ENCODE peak calls at places on chromosome 22, in eight cellular contexts. V is brain microvascular endothelial cell; T is stimulated activated CD4-positive, alpha-beta T cell treated with anti-CD3 and anti-CD28 coated beads, Interleukin-1b, Interleukin-23, amount 100 ng/mL, for 24 hours; G is NCI-H748 treated with DMSO at 0.1 percent for 48 hours; E is CD8-positive, alpha-beta T cell; H is SK-N-DZ; K is endothelial cell; I is HEK293T. B is an unnamed sample.

GRCh38 chr22:49568751-49569285 is 258.9 kb downstream of the BRD1 start:
- DNase-seq in V (no peak), T (no peak), G (no peak), E (no peak), H (no peak), K (no peak), I (no peak), B (no peak)

GRCh38 chr22:48876951-48877350 is 950.7 kb downstream of the BRD1 start:
- DNase-seq in V (no peak), T (no peak), G (no peak), E (no peak), H (no peak), K (no peak), I (no peak), B (no peak)

GRCh38 chr22:17919276-17920144 is 104.9 kb downstream of the MICAL3 start:
- DNase-seq in V (no peak), T (no peak), G (no peak), E (no peak), H (no peak), K (no peak), I (no peak), B (no peak)

GRCh38 chr22:41732096-41732772 is 32.9 kb downstream of the MEI1 start:
- DNase-seq in V (no peak), T (no peak), G (no peak), E (no peak), H (peak; percentile 58), K (no peak), I (no peak), B (no peak)

GRCh38 chr22:16717699-16718558 is 107.3 kb downstream of the XKR3 start:
- DNase-seq in V (no peak), T (no peak), G (no peak), E (no peak), H (no peak), K (no peak), I (peak; percentile 10), B (no peak)

GRCh38 chr22:26445577-26446275 is 16.7 kb downstream of the ASPHD2 start:
- DNase-seq in V (no peak), T (no peak), G (no peak), E (no peak), H (no peak), K (no peak), I (no peak), B (no peak)

GRCh38 chr22:43923631-43924548 is at the start of gene PNPLA3:
- DNase-seq in V (peak; percentile 88), T (peak; percentile 80), G (peak; percentile 80), E (peak; percentile 79), H (peak; percentile 89), K (peak; percentile 96), I (peak; percentile 96), B (peak; percentile 95)

GRCh38 chr22:47386812-47387510 is 624.5 kb downstream of the TBC1D22A start:
- DNase-seq in V (no peak), T (no peak), G (no peak), E (no peak), H (no peak), K (no peak), I (no peak), B (no peak)

GRCh38 chr22:37559901-37560681 is at the start of gene CDC42EP1:
- DNase-seq in V (no peak), T (no peak), G (no peak), E (no peak), H (no peak), K (peak; percentile 51), I (peak; percentile 77), B (peak; percentile 71)

GRCh38 chr22:20239951-20240773 is 28.0 kb downstream of the RTN4R start:
- DNase-seq in V (no peak), T (no peak), G (no peak), E (no peak), H (peak; percentile 75), K (peak; percentile 69), I (no peak), B (no peak)

GRCh38 chr22:36360871-36361383 is 26.8 kb downstream of the MYH9 start:
- DNase-seq in V (no peak), T (no peak), G (no peak), E (no peak), H (no peak), K (no peak), I (no peak), B (no peak)

GRCh38 chr22:46030241-46030880 is 53.4 kb upstream of the WNT7B start:
- DNase-seq in V (no peak), T (no peak), G (no peak), E (no peak), H (no peak), K (no peak), I (no peak), B (no peak)

GRCh38 chr22:46350111-46350510 is 14.6 kb downstream of the TRMU start:
- DNase-seq in V (no peak), T (no peak), G (no peak), E (no peak), H (no peak), K (no peak), I (no peak), B (no peak)

GRCh38 chr22:19991645-19992451 is 24.8 kb downstream of the ARVCF start:
- DNase-seq in V (no peak), T (no peak), G (no peak), E (no peak), H (no peak), K (no peak), I (no peak), B (no peak)

GRCh38 chr22:47408409-47408808 is 646.0 kb downstream of the TBC1D22A start:
- DNase-seq in V (no peak), T (no peak), G (no peak), E (no peak), H (no peak), K (no peak), I (no peak), B (no peak)

GRCh38 chr22:47107431-47107830 is 345.0 kb downstream of the TBC1D22A start:
- DNase-seq in V (peak; percentile 71), T (no peak), G (no peak), E (no peak), H (no peak), K (no peak), I (no peak), B (no peak)

GRCh38 chr22:24289781-24290181 is 19.1 kb downstream of the SPECC1L start:
- DNase-seq in V (no peak), T (no peak), G (no peak), E (no peak), H (peak; percentile 75), K (no peak), I (no peak), B (no peak)

GRCh38 chr22:48434868-48435250 is 1392.8 kb downstream of the BRD1 start:
- DNase-seq in V (no peak), T (no peak), G (no peak), E (no peak), H (no peak), K (no peak), I (no peak), B (no peak)

GRCh38 chr22:27752771-27753170 is 48.8 kb downstream of the MN1 start:
- DNase-seq in V (peak; percentile 11), T (no peak), G (no peak), E (no peak), H (no peak), K (no peak), I (no peak), B (no peak)

GRCh38 chr22:19615867-19616581 is 91.8 kb upstream of the CLDN5 start:
- DNase-seq in V (no peak), T (no peak), G (no peak), E (no peak), H (no peak), K (no peak), I (no peak), B (no peak)

GRCh38 chr22:19730662-19731360 is 7.5 kb downstream of the GP1BB start:
- DNase-seq in V (peak; percentile 43), T (peak; percentile 77), G (no peak), E (peak; percentile 90), H (peak; percentile 76), K (peak; percentile 90), I (peak; percentile 89), B (peak; percentile 89)

GRCh38 chr22:21009638-21010425 is 5.1 kb upstream of the P2RX6 start:
- DNase-seq in V (peak; percentile 20), T (no peak), G (no peak), E (peak; percentile 26), H (no peak), K (peak; percentile 70), I (no peak), B (peak; percentile 47)

GRCh38 chr22:31093956-31094622 is 13.0 kb downstream of the SMTN start:
- DNase-seq in V (no peak), T (no peak), G (no peak), E (no peak), H (no peak), K (no peak), I (no peak), B (no peak)

GRCh38 chr22:45717787-45718186 is 46.2 kb downstream of the ATXN10 start:
- DNase-seq in V (no peak), T (no peak), G (no peak), E (no peak), H (no peak), K (no peak), I (no peak), B (no peak)